ENCODE peak calls at places on chromosomes 6 and 20, in five cellular contexts. V, C, L, N and Y are unnamed samples.

GRCh38 chr20:20017852-20018245 is 687 bp downstream of the NAA20 start:
- DNase-seq in V (no peak), C (peak; percentile 21), L (no peak), N (no peak), Y (no peak)

GRCh38 chr6:40586800-40587201 is 363 bp downstream of the LRFN2 start:
- DNase-seq in V (no peak), C (no peak), L (peak; percentile 2), N (no peak), Y (no peak)

GRCh38 chr6:19934996-19935591 is 97.9 kb downstream of the ID4 start:
- DNase-seq in V (no peak), C (no peak), L (peak; percentile 0), N (no peak), Y (no peak)

GRCh38 chr6:3403244-3404154 is 53.4 kb downstream of the SLC22A23 start:
- DNase-seq in V (no peak), C (no peak), L (no peak), N (no peak), Y (no peak)

GRCh38 chr6:89117285-89118108 is at the start of gene SRSF12:
- DNase-seq in V (no peak), C (peak; percentile 63), L (peak; percentile 48), N (no peak), Y (no peak)

GRCh38 chr6:24749292-24749691 is 25.4 kb upstream of the GMNN start:
- DNase-seq in V (no peak), C (no peak), L (no peak), N (no peak), Y (no peak)

GRCh38 chr20:31565699-31566331 is 39.3 kb upstream of the ID1 start:
- DNase-seq in V (no peak), C (no peak), L (no peak), N (no peak), Y (no peak)

GRCh38 chr20:47204008-47204745 is 152.3 kb downstream of the ZMYND8 start:
- DNase-seq in V (no peak), C (no peak), L (no peak), N (peak; percentile 25), Y (no peak)

GRCh38 chr6:158086054-158086705 is 81.9 kb downstream of the SERAC1 start:
- DNase-seq in V (no peak), C (peak; percentile 18), L (peak; percentile 21), N (peak; percentile 81), Y (no peak)

GRCh38 chr6:149842331-149842730 is 21.8 kb downstream of the LRP11 start:
- DNase-seq in V (no peak), C (no peak), L (no peak), N (no peak), Y (no peak)

GRCh38 chr20:6562111-6562510 is 205.4 kb upstream of the BMP2 start:
- DNase-seq in V (no peak), C (no peak), L (peak; percentile 84), N (peak; percentile 79), Y (peak; percentile 68)

GRCh38 chr6:41591122-41591521 is 44.9 kb downstream of the FOXP4 start:
- DNase-seq in V (no peak), C (no peak), L (no peak), N (no peak), Y (no peak)

GRCh38 chr20:46970937-46971630 is 76.4 kb downstream of the EYA2 start:
- DNase-seq in V (no peak), C (peak; percentile 31), L (peak; percentile 79), N (peak; percentile 81), Y (peak; percentile 71)

GRCh38 chr6:138086573-138087196 is 20.5 kb downstream of the PERP start:
- DNase-seq in V (no peak), C (no peak), L (no peak), N (peak; percentile 87), Y (peak; percentile 47)

GRCh38 chr6:117605169-117605826 is 3.0 kb upstream of the GOPC start:
- DNase-seq in V (no peak), C (peak; percentile 89), L (peak; percentile 87), N (peak; percentile 79), Y (peak; percentile 34)

GRCh38 chr6:150395388-150396009 is 26.7 kb downstream of the IYD start:
- DNase-seq in V (no peak), C (peak; percentile 60), L (peak; percentile 71), N (peak; percentile 55), Y (peak; percentile 42)

GRCh38 chr20:31722388-31723281 is at the start of gene BCL2L1:
- DNase-seq in V (peak; percentile 54), C (peak; percentile 79), L (peak; percentile 91), N (peak; percentile 88), Y (peak; percentile 66)

GRCh38 chr20:40949346-40949745 is 79.3 kb upstream of the TOP1 start:
- DNase-seq in V (no peak), C (no peak), L (no peak), N (no peak), Y (no peak)

GRCh38 chr20:50478162-50479036 is 31.8 kb upstream of the PTPN1 start:
- DNase-seq in V (peak; percentile 53), C (peak; percentile 85), L (peak; percentile 65), N (peak; percentile 58), Y (no peak)

GRCh38 chr6:80348263-80348662 is 241.8 kb downstream of the BCKDHB start:
- DNase-seq in V (no peak), C (no peak), L (no peak), N (peak; percentile 88), Y (no peak)

GRCh38 chr20:45701873-45702272 is at the start of gene WFDC13:
- DNase-seq in V (no peak), C (no peak), L (no peak), N (no peak), Y (no peak)

GRCh38 chr6:168201383-168201782 is 118.2 kb downstream of the DACT2 start:
- DNase-seq in V (no peak), C (no peak), L (peak; percentile 10), N (no peak), Y (no peak)
- TF ChIP-seq CTCF in V (no peak), C (no peak), L (no peak), N (no peak), Y (no peak)

GRCh38 chr6:155141512-155141911 is 122.3 kb upstream of the CLDN20 start:
- DNase-seq in V (no peak), C (no peak), L (no peak), N (no peak), Y (no peak)

GRCh38 chr6:155142163-155142901 is 121.5 kb upstream of the CLDN20 start:
- DNase-seq in V (no peak), C (no peak), L (peak; percentile 22), N (peak; percentile 19), Y (no peak)

GRCh38 chr6:155142902-155143609 is 120.8 kb upstream of the CLDN20 start:
- DNase-seq in V (no peak), C (peak; percentile 23), L (peak; percentile 32), N (peak; percentile 65), Y (no peak)

GRCh38 chr6:155146205-155146604 is 117.6 kb upstream of the CLDN20 start:
- DNase-seq in V (no peak), C (no peak), L (no peak), N (no peak), Y (no peak)

DNA sequence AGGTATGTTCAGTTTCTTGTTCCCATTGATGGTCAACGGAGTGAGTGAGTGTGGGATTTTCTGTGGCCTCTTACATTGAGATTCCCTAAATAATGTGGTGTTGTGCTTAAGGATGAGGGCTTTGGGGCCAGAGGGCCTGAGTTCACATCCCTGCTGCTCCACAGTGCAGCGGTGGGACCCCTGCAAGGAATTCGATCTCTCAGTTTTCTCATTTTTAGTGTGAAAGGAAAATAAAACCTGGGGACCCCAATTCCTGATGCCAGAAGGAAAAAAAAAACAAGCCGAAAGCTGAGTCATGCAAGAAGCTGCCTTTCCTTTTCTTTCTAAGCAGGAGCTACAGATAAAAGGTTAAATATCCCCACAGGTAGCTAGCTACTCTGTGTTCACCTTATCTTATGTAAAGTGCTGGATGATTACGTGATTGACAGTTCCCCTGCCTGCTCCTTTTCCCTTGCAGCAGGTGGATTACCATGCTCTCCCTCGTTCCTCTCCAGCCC is 120.2 kb upstream of the CLDN20 start:
- DNase-seq in V (no peak), C (no peak), L (peak; percentile 27), N (no peak), Y (no peak)
- H3K4me3 ChIP-seq in V (peak overlapping the region; percentile 36), C (peak overlapping the region; percentile 34), L (peak overlapping the region; percentile 16), N (peak overlapping the region; percentile 8), Y (no peak overlapping the region)

DNA sequence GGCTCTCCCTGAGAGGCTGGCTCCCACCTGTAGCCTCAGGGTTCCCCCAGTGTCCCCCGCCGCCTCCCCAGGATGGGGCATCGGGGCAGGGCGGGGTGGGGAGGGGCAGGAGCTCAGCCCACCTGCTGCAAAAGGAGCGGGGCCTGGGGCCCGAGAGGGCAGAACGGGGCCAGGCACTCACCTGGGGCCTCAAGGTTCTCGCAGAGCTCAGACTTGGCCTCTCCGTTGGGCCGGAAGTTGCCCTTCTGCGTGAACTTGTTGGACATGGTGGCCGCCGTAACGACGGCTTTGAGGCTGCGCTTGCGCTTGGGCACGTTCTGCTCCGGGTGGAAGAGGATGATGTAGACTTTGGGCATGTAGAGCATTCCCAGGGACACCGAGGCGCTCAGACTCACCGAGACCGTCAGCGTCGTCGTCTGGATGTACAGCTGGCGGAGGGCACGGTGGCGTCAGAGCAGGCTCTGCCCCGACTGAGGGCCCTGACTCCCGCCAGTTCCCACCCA is 117.9 kb downstream of the GRM4 start:
- DNase-seq in V (no peak), C (no peak), L (no peak), N (no peak), Y (no peak)
- TF ChIP-seq CTCF in V (no peak), C (no peak), L (no peak), N (no peak), Y (no peak)

GRCh38 chr20:21147593-21147992 is 21.7 kb downstream of the KIZ start:
- DNase-seq in V (no peak), C (no peak), L (peak; percentile 16), N (no peak), Y (no peak)
- H3K4me3 ChIP-seq in V (no peak overlapping the region), C (no peak overlapping the region), L (no peak overlapping the region), N (no peak overlapping the region), Y (no peak overlapping the region)

DNA sequence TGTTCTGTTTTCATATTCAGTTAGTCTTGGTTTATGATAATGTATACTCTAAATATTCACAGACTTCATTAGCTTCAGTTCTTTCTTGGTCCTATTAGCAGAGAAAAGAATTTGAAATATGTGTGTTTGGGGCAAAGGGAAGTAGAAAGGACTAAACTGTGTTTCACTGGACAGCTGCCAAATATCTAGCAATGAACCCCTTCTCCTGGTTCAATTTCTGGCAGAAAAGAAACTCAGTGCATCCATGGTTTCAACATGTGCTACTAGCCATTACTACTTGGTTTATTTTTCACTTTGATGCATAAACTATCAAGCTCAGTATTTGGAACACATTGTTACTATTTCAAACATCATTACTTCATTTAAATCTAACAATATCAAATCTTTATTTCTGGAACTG is 43.6 kb downstream of the FBXL4 start:
- DNase-seq in V (no peak), C (no peak), L (peak; percentile 32), N (no peak), Y (peak; percentile 39)
- TF ChIP-seq CTCF in V (no peak), C (no peak), L (no peak), N (no peak), Y (no peak)

GRCh38 chr6:31614674-31615578 is at the start of gene AIF1:
- DNase-seq in V (no peak), C (no peak), L (no peak), N (no peak), Y (no peak)
- H3K4me3 ChIP-seq in V (no peak within 1 kb of the TSS), C (no peak within 1 kb of the TSS), L (no peak within 1 kb of the TSS), N (no peak within 1 kb of the TSS), Y (no peak within 1 kb of the TSS)

GRCh38 chr20:24736131-24736843 is 212.8 kb upstream of the CST7 start:
- DNase-seq in V (no peak), C (no peak), L (no peak), N (peak; percentile 44), Y (no peak)
- TF ChIP-seq CTCF in V (no peak), C (no peak), L (no peak), N (no peak), Y (no peak)

GRCh38 chr6:163181666-163182180 is 232.8 kb upstream of the QKI start:
- DNase-seq in V (no peak), C (no peak), L (no peak), N (no peak), Y (no peak)
- H3K4me3 ChIP-seq in V (no peak overlapping the region), C (no peak overlapping the region), L (no peak overlapping the region), N (no peak overlapping the region), Y (no peak overlapping the region)